ENCODE peak calls at places on chromosomes 5 and 9, in four cellular contexts. One of them, this sample, is unnamed.

GRCh38 chr9:97615439-97616072 is 17.6 kb downstream of the TSTD2 start:
- DNase-seq in A549: peak
- DNase-seq in HepG2: peak
- DNase-seq in K562: peak
- DNase-seq in this sample: no peak

GRCh38 chr5:139951296-139951924 is 91.7 kb downstream of the NRG2 start:
- DNase-seq in A549: no peak
- DNase-seq in HepG2: no peak
- DNase-seq in K562: no peak
- DNase-seq in this sample: no peak

GRCh38 chr5:8944005-8944404 is 601.9 kb downstream of the SEMA5A start:
- DNase-seq in A549: no peak
- DNase-seq in HepG2: no peak
- DNase-seq in K562: no peak
- DNase-seq in this sample: no peak

GRCh38 chr5:83957188-83957587 is 236.5 kb upstream of the HAPLN1 start:
- DNase-seq in A549: no peak
- DNase-seq in HepG2: no peak
- DNase-seq in K562: no peak
- DNase-seq in this sample: no peak

GRCh38 chr5:95595289-95595931 is 24.5 kb upstream of the GPR150 start:
- DNase-seq in A549: no peak
- DNase-seq in HepG2: no peak
- DNase-seq in K562: no peak
- DNase-seq in this sample: no peak

GRCh38 chr5:115801984-115802383 is 14.5 kb downstream of the CDO1 start:
- DNase-seq in A549: no peak
- DNase-seq in HepG2: no peak
- DNase-seq in K562: no peak
- DNase-seq in this sample: no peak

GRCh38 chr9:107624216-107624948 is 134.8 kb upstream of the KLF4 start:
- DNase-seq in A549: peak
- DNase-seq in HepG2: no peak
- DNase-seq in K562: no peak
- DNase-seq in this sample: no peak

GRCh38 chr5:61837788-61838187 is 468.2 kb upstream of the KIF2A start:
- DNase-seq in A549: no peak
- DNase-seq in HepG2: no peak
- DNase-seq in K562: no peak
- DNase-seq in this sample: no peak

GRCh38 chr9:91481971-91482370 is 58.3 kb upstream of the NFIL3 start:
- DNase-seq in A549: no peak
- DNase-seq in HepG2: no peak
- DNase-seq in K562: no peak
- DNase-seq in this sample: no peak

GRCh38 chr9:81462759-81463158 is 226.6 kb downstream of the TLE1 start:
- DNase-seq in A549: no peak
- DNase-seq in HepG2: no peak
- DNase-seq in K562: no peak
- DNase-seq in this sample: no peak

GRCh38 chr5:134174841-134175839 is 1.6 kb downstream of the SKP1 start:
- DNase-seq in A549: peak
- DNase-seq in HepG2: peak
- DNase-seq in K562: no peak
- DNase-seq in this sample: no peak

GRCh38 chr9:89639367-89639795 is 34.6 kb downstream of the GADD45G start:
- DNase-seq in A549: no peak
- DNase-seq in HepG2: no peak
- DNase-seq in K562: no peak
- DNase-seq in this sample: no peak

GRCh38 chr9:112747094-112747493 is 3.5 kb upstream of the SNX30 start:
- DNase-seq in A549: no peak
- DNase-seq in HepG2: peak
- DNase-seq in K562: no peak
- DNase-seq in this sample: no peak

GRCh38 chr5:141866111-141866510 is 12.1 kb downstream of the PCDH1 start:
- DNase-seq in A549: no peak
- DNase-seq in HepG2: peak
- DNase-seq in K562: no peak
- DNase-seq in this sample: no peak

GRCh38 chr9:13447551-13448422 is 168.3 kb upstream of the MPDZ start:
- DNase-seq in A549: no peak
- DNase-seq in HepG2: no peak
- DNase-seq in K562: peak
- DNase-seq in this sample: no peak

GRCh38 chr9:91176426-91176825 is 185.3 kb downstream of the AUH start:
- DNase-seq in A549: no peak
- DNase-seq in HepG2: no peak
- DNase-seq in K562: no peak
- DNase-seq in this sample: no peak

GRCh38 chr5:56910123-56910951 is 941 bp downstream of the SETD9 start:
- DNase-seq in A549: no peak
- DNase-seq in HepG2: peak
- DNase-seq in K562: no peak
- DNase-seq in this sample: no peak

GRCh38 chr5:142568271-142568995 is 117.5 kb downstream of the FGF1 start:
- DNase-seq in A549: no peak
- DNase-seq in HepG2: no peak
- DNase-seq in K562: no peak
- DNase-seq in this sample: no peak

GRCh38 chr9:125074976-125075375 is 68.4 kb downstream of the SCAI start:
- DNase-seq in A549: no peak
- DNase-seq in HepG2: no peak
- DNase-seq in K562: no peak
- DNase-seq in this sample: no peak

GRCh38 chr5:98651715-98652114 is 121.7 kb upstream of the RGMB start:
- DNase-seq in A549: no peak
- DNase-seq in HepG2: no peak
- DNase-seq in K562: no peak
- DNase-seq in this sample: no peak

GRCh38 chr9:123686131-123686848 is 243.6 kb downstream of the DENND1A start:
- DNase-seq in A549: no peak
- DNase-seq in HepG2: no peak
- DNase-seq in K562: no peak
- DNase-seq in this sample: no peak

GRCh38 chr9:88775037-88775471 is 216.2 kb upstream of the S1PR3 start:
- DNase-seq in A549: peak
- DNase-seq in HepG2: no peak
- DNase-seq in K562: peak
- DNase-seq in this sample: no peak

GRCh38 chr5:54671111-54671531 is 153.6 kb downstream of the SNX18 start:
- DNase-seq in A549: no peak
- DNase-seq in HepG2: no peak
- DNase-seq in K562: no peak
- DNase-seq in this sample: no peak

GRCh38 chr9:3830296-3830695 is 304.5 kb upstream of the RFX3 start:
- DNase-seq in A549: no peak
- DNase-seq in HepG2: no peak
- DNase-seq in K562: no peak
- DNase-seq in this sample: no peak

GRCh38 chr9:133356391-133357091 is at the start of the genes SURF1 and SURF2:
- DNase-seq in A549: peak
- DNase-seq in HepG2: peak
- DNase-seq in K562: peak
- DNase-seq in this sample: no peak

GRCh38 chr9:19457694-19458009 is 48.8 kb downstream of the ACER2 start:
- DNase-seq in A549: no peak
- DNase-seq in HepG2: no peak
- DNase-seq in K562: no peak
- DNase-seq in this sample: no peak

GRCh38 chr5:127550652-127551409 is 33.4 kb downstream of the PRRC1 start:
- DNase-seq in A549: no peak
- DNase-seq in HepG2: no peak
- DNase-seq in K562: no peak
- DNase-seq in this sample: no peak

GRCh38 chr9:99411068-99411467 is 189.0 kb downstream of the SEC61B start:
- DNase-seq in A549: no peak
- DNase-seq in HepG2: no peak
- DNase-seq in K562: no peak
- DNase-seq in this sample: no peak

GRCh38 chr5:45385321-45386058 is 310.7 kb downstream of the HCN1 start:
- DNase-seq in A549: no peak
- DNase-seq in HepG2: no peak
- DNase-seq in K562: no peak
- DNase-seq in this sample: no peak

GRCh38 chr9:104780796-104781395 is 17.0 kb downstream of the NIPSNAP3B start:
- DNase-seq in A549: peak
- DNase-seq in HepG2: no peak
- DNase-seq in K562: no peak
- DNase-seq in this sample: no peak

GRCh38 chr5:55063899-55064298 is 38.5 kb upstream of the GZMA start:
- DNase-seq in A549: no peak
- DNase-seq in HepG2: no peak
- DNase-seq in K562: no peak
- DNase-seq in this sample: no peak

GRCh38 chr9:36738318-36738975 is 165.8 kb downstream of the MELK start:
- DNase-seq in A549: peak
- DNase-seq in HepG2: no peak
- DNase-seq in K562: no peak
- DNase-seq in this sample: no peak
- TF ChIP-seq HDAC2 in A549: no peak
- TF ChIP-seq HDAC2 in HepG2: no peak
- TF ChIP-seq HDAC2 in K562: no peak
- TF ChIP-seq HDAC2 in this sample: no peak

DNA sequence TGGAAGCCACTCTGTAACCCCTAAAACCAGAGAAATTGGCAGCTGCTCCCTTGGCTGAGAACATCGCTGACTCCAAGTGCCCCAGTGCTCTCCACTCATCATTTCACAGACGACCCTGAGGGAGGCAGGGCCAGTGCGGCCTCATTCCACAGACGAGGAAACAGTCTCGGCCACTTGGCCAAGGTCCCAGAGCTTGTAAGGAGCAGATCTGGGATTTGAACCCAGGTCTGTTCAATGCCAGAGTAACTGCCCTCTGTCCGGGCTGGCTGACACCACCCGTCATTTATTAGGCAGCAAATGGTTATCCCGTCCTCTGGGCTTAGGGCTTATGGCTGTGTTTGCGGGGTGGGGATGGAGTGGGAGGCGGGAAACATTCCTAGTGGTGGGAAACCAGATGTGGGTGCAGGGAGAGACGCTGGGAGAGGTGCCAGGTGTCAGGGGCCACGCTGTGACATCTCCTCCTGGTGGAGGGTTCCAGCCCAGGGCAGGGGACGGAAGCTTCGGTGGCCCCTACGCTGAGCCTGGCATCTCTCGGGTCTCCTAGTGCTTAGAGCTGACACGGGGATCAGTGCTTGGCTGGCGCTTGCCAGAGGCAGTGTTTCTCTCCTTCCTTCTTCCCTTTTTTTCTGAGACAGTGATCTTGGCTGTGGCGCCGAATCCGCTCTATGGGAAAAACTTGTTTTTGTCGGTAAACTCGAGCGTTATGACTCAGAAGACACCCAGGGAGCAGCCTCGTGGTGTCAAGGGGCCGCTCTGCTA is 20.1 kb upstream of the IER5L start:
- DNase-seq in A549: no peak
- DNase-seq in HepG2: no peak
- DNase-seq in K562: no peak
- DNase-seq in this sample: no peak
- TF ChIP-seq CHD4 in A549: no peak
- TF ChIP-seq CHD4 in HepG2: no peak
- TF ChIP-seq CHD4 in K562: no peak
- TF ChIP-seq CHD4 in this sample: no peak

GRCh38 chr5:150175076-150175475 is 8.5 kb downstream of the CDX1 start:
- DNase-seq in A549: no peak
- DNase-seq in HepG2: no peak
- DNase-seq in K562: no peak
- DNase-seq in this sample: no peak

GRCh38 chr5:150172563-150172962 is 6.0 kb downstream of the CDX1 start:
- DNase-seq in A549: no peak
- DNase-seq in HepG2: no peak
- DNase-seq in K562: no peak
- DNase-seq in this sample: no peak

GRCh38 chr5:150174285-150174684 is 7.7 kb downstream of the CDX1 start:
- DNase-seq in A549: no peak
- DNase-seq in HepG2: no peak
- DNase-seq in K562: no peak
- DNase-seq in this sample: no peak

GRCh38 chr5:150173154-150173553 is 6.6 kb downstream of the CDX1 start:
- DNase-seq in A549: no peak
- DNase-seq in HepG2: no peak
- DNase-seq in K562: no peak
- DNase-seq in this sample: no peak

GRCh38 chr5:150172147-150172546 is 5.6 kb downstream of the CDX1 start:
- DNase-seq in A549: no peak
- DNase-seq in HepG2: no peak
- DNase-seq in K562: no peak
- DNase-seq in this sample: no peak
- TF ChIP-seq HDAC2 in A549: no peak
- TF ChIP-seq HDAC2 in HepG2: no peak
- TF ChIP-seq HDAC2 in K562: no peak
- TF ChIP-seq HDAC2 in this sample: no peak

DNA sequence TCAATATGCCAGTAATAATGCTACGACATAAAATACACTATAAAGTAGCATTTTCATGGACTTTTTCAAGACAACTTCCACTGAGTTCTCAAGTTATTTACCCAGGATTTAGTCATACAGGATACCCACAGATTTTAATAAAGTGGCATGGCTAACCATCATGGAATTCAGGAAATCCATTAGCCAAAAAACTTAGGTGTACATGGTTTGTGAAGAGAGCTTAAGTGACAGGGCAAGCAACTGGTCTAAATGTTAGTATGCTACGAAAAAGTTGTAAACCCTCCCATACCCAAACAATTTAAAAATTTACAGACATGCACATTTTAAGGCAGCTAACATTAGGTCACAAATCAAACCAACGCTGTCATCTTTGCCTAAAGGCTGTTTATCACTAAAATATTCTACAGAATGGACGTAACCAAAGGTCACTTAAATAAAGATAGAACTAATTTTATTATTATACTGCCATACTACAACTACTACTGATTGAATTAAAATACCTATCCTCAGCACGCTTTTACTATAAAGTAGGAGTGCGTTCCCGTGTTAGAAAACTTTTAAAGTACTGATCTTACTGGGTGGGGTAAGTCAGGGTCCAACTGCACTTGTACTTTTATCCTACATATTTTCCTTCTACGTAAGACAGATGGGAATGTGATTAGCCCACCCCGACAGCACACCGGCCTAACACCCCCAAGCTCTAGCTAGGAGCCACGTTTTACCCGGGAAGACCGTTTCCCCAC is 1.1 kb downstream of the UBTD2 start:
- DNase-seq in A549: no peak
- DNase-seq in HepG2: no peak
- DNase-seq in K562: no peak
- DNase-seq in this sample: no peak
- TF ChIP-seq CHD4 in A549: no peak
- TF ChIP-seq CHD4 in HepG2: no peak
- TF ChIP-seq CHD4 in K562: no peak
- TF ChIP-seq CHD4 in this sample: no peak

GRCh38 chr9:132002827-132003704 is 76.6 kb downstream of the MED27 start:
- DNase-seq in A549: no peak
- DNase-seq in HepG2: no peak
- DNase-seq in K562: no peak
- DNase-seq in this sample: no peak
- TF ChIP-seq HDAC2 in A549: no peak
- TF ChIP-seq HDAC2 in HepG2: no peak
- TF ChIP-seq HDAC2 in K562: no peak
- TF ChIP-seq HDAC2 in this sample: no peak

This sample was measured in GM12878.